ENCODE peak calls at places on chromosomes 2 and 18, in ten cellular contexts. One of them, this sample, is unnamed.

GRCh38 chr2:54042341-54042740 is 71.5 kb upstream of the PSME4 start:
- DNase-seq in HS-5: no peak
- DNase-seq in cardiac fibroblast: no peak
- DNase-seq in Daoy: no peak
- DNase-seq in adrenal gland: no peak
- DNase-seq in DMS 273 treated with DMSO at 0.1 percent for 48 hours: no peak
- DNase-seq in EL: no peak
- DNase-seq in NCI-H510A: no peak
- DNase-seq in GM12891: no peak
- DNase-seq in stimulated activated CD8-positive, alpha-beta memory T cell treated with anti-CD3 and anti-CD28 coated beads, Interleukin-15, amount 100 ng/mL, for 4 hours: no peak
- DNase-seq in this sample: no peak

GRCh38 chr18:61690418-61691138 is 202.2 kb downstream of the RNF152 start:
- DNase-seq in HS-5: no peak
- DNase-seq in cardiac fibroblast: no peak
- DNase-seq in Daoy: no peak
- DNase-seq in adrenal gland: no peak
- DNase-seq in DMS 273 treated with DMSO at 0.1 percent for 48 hours: no peak
- DNase-seq in EL: no peak
- DNase-seq in NCI-H510A: no peak
- DNase-seq in GM12891: no peak
- DNase-seq in stimulated activated CD8-positive, alpha-beta memory T cell treated with anti-CD3 and anti-CD28 coated beads, Interleukin-15, amount 100 ng/mL, for 4 hours: no peak
- DNase-seq in this sample: no peak

GRCh38 chr2:62974999-62975398 is 75.6 kb upstream of the OTX1 start:
- DNase-seq in HS-5: no peak
- DNase-seq in cardiac fibroblast: no peak
- DNase-seq in Daoy: no peak
- DNase-seq in adrenal gland: no peak
- DNase-seq in DMS 273 treated with DMSO at 0.1 percent for 48 hours: no peak
- DNase-seq in EL: no peak
- DNase-seq in NCI-H510A: no peak
- DNase-seq in GM12891: no peak
- DNase-seq in stimulated activated CD8-positive, alpha-beta memory T cell treated with anti-CD3 and anti-CD28 coated beads, Interleukin-15, amount 100 ng/mL, for 4 hours: no peak
- DNase-seq in this sample: no peak

GRCh38 chr18:48412339-48412929 is 3.3 kb upstream of the ZBTB7C start:
- DNase-seq in HS-5: no peak
- DNase-seq in cardiac fibroblast: peak
- DNase-seq in Daoy: peak
- DNase-seq in adrenal gland: peak
- DNase-seq in DMS 273 treated with DMSO at 0.1 percent for 48 hours: peak
- DNase-seq in EL: peak
- DNase-seq in NCI-H510A: peak
- DNase-seq in GM12891: no peak
- DNase-seq in stimulated activated CD8-positive, alpha-beta memory T cell treated with anti-CD3 and anti-CD28 coated beads, Interleukin-15, amount 100 ng/mL, for 4 hours: no peak
- DNase-seq in this sample: no peak

GRCh38 chr2:8169443-8169842 is 512.4 kb upstream of the ID2 start:
- DNase-seq in HS-5: peak
- DNase-seq in cardiac fibroblast: peak
- DNase-seq in Daoy: no peak
- DNase-seq in adrenal gland: no peak
- DNase-seq in DMS 273 treated with DMSO at 0.1 percent for 48 hours: no peak
- DNase-seq in EL: peak
- DNase-seq in NCI-H510A: no peak
- DNase-seq in GM12891: no peak
- DNase-seq in stimulated activated CD8-positive, alpha-beta memory T cell treated with anti-CD3 and anti-CD28 coated beads, Interleukin-15, amount 100 ng/mL, for 4 hours: no peak
- DNase-seq in this sample: peak

GRCh38 chr18:74040459-74041332 is 106.9 kb downstream of the FBXO15 start:
- DNase-seq in HS-5: no peak
- DNase-seq in cardiac fibroblast: peak
- DNase-seq in Daoy: peak
- DNase-seq in adrenal gland: peak
- DNase-seq in DMS 273 treated with DMSO at 0.1 percent for 48 hours: no peak
- DNase-seq in EL: peak
- DNase-seq in NCI-H510A: no peak
- DNase-seq in GM12891: peak
- DNase-seq in stimulated activated CD8-positive, alpha-beta memory T cell treated with anti-CD3 and anti-CD28 coated beads, Interleukin-15, amount 100 ng/mL, for 4 hours: no peak
- DNase-seq in this sample: peak

GRCh38 chr2:134946073-134946472 is 27.5 kb downstream of the CCNT2 start:
- DNase-seq in HS-5: no peak
- DNase-seq in cardiac fibroblast: no peak
- DNase-seq in Daoy: no peak
- DNase-seq in adrenal gland: no peak
- DNase-seq in DMS 273 treated with DMSO at 0.1 percent for 48 hours: no peak
- DNase-seq in EL: no peak
- DNase-seq in NCI-H510A: no peak
- DNase-seq in GM12891: no peak
- DNase-seq in stimulated activated CD8-positive, alpha-beta memory T cell treated with anti-CD3 and anti-CD28 coated beads, Interleukin-15, amount 100 ng/mL, for 4 hours: no peak
- DNase-seq in this sample: no peak

GRCh38 chr18:8654482-8655451 is 45.5 kb downstream of the RAB12 start:
- DNase-seq in HS-5: no peak
- DNase-seq in cardiac fibroblast: peak
- DNase-seq in Daoy: no peak
- DNase-seq in adrenal gland: no peak
- DNase-seq in DMS 273 treated with DMSO at 0.1 percent for 48 hours: peak
- DNase-seq in EL: peak
- DNase-seq in NCI-H510A: no peak
- DNase-seq in GM12891: no peak
- DNase-seq in stimulated activated CD8-positive, alpha-beta memory T cell treated with anti-CD3 and anti-CD28 coated beads, Interleukin-15, amount 100 ng/mL, for 4 hours: no peak
- DNase-seq in this sample: peak

GRCh38 chr18:73136134-73136533 is 268.3 kb upstream of the NETO1 start:
- DNase-seq in HS-5: no peak
- DNase-seq in cardiac fibroblast: no peak
- DNase-seq in Daoy: no peak
- DNase-seq in adrenal gland: no peak
- DNase-seq in DMS 273 treated with DMSO at 0.1 percent for 48 hours: no peak
- DNase-seq in EL: no peak
- DNase-seq in NCI-H510A: no peak
- DNase-seq in GM12891: no peak
- DNase-seq in stimulated activated CD8-positive, alpha-beta memory T cell treated with anti-CD3 and anti-CD28 coated beads, Interleukin-15, amount 100 ng/mL, for 4 hours: no peak
- DNase-seq in this sample: no peak

GRCh38 chr18:3424280-3424890 is 25.6 kb upstream of the TGIF1 start:
- DNase-seq in HS-5: no peak
- DNase-seq in cardiac fibroblast: no peak
- DNase-seq in Daoy: no peak
- DNase-seq in adrenal gland: no peak
- DNase-seq in DMS 273 treated with DMSO at 0.1 percent for 48 hours: no peak
- DNase-seq in EL: no peak
- DNase-seq in NCI-H510A: no peak
- DNase-seq in GM12891: no peak
- DNase-seq in stimulated activated CD8-positive, alpha-beta memory T cell treated with anti-CD3 and anti-CD28 coated beads, Interleukin-15, amount 100 ng/mL, for 4 hours: no peak
- DNase-seq in this sample: no peak

GRCh38 chr2:20370191-20370590 is 19.5 kb upstream of the PUM2 start:
- DNase-seq in HS-5: no peak
- DNase-seq in cardiac fibroblast: no peak
- DNase-seq in Daoy: no peak
- DNase-seq in adrenal gland: peak
- DNase-seq in DMS 273 treated with DMSO at 0.1 percent for 48 hours: no peak
- DNase-seq in EL: no peak
- DNase-seq in NCI-H510A: no peak
- DNase-seq in GM12891: no peak
- DNase-seq in stimulated activated CD8-positive, alpha-beta memory T cell treated with anti-CD3 and anti-CD28 coated beads, Interleukin-15, amount 100 ng/mL, for 4 hours: no peak
- DNase-seq in this sample: no peak

GRCh38 chr2:108224022-108224421 is 15.7 kb upstream of the SULT1C3 start:
- DNase-seq in HS-5: no peak
- DNase-seq in cardiac fibroblast: no peak
- DNase-seq in Daoy: no peak
- DNase-seq in adrenal gland: no peak
- DNase-seq in DMS 273 treated with DMSO at 0.1 percent for 48 hours: no peak
- DNase-seq in EL: no peak
- DNase-seq in NCI-H510A: no peak
- DNase-seq in GM12891: no peak
- DNase-seq in stimulated activated CD8-positive, alpha-beta memory T cell treated with anti-CD3 and anti-CD28 coated beads, Interleukin-15, amount 100 ng/mL, for 4 hours: no peak
- DNase-seq in this sample: no peak

GRCh38 chr18:3044931-3045698 is 32.2 kb upstream of the LPIN2 start:
- DNase-seq in HS-5: no peak
- DNase-seq in cardiac fibroblast: no peak
- DNase-seq in Daoy: no peak
- DNase-seq in adrenal gland: no peak
- DNase-seq in DMS 273 treated with DMSO at 0.1 percent for 48 hours: peak
- DNase-seq in EL: no peak
- DNase-seq in NCI-H510A: no peak
- DNase-seq in GM12891: no peak
- DNase-seq in stimulated activated CD8-positive, alpha-beta memory T cell treated with anti-CD3 and anti-CD28 coated beads, Interleukin-15, amount 100 ng/mL, for 4 hours: no peak
- DNase-seq in this sample: no peak

GRCh38 chr2:161044095-161044874 is 115.9 kb upstream of the TANK start:
- DNase-seq in HS-5: no peak
- DNase-seq in cardiac fibroblast: peak
- DNase-seq in Daoy: no peak
- DNase-seq in adrenal gland: peak
- DNase-seq in DMS 273 treated with DMSO at 0.1 percent for 48 hours: no peak
- DNase-seq in EL: no peak
- DNase-seq in NCI-H510A: no peak
- DNase-seq in GM12891: no peak
- DNase-seq in stimulated activated CD8-positive, alpha-beta memory T cell treated with anti-CD3 and anti-CD28 coated beads, Interleukin-15, amount 100 ng/mL, for 4 hours: no peak
- DNase-seq in this sample: no peak

GRCh38 chr18:22822024-22822423 is 111.1 kb upstream of the RBBP8 start:
- DNase-seq in HS-5: peak
- DNase-seq in cardiac fibroblast: peak
- DNase-seq in Daoy: peak
- DNase-seq in adrenal gland: no peak
- DNase-seq in DMS 273 treated with DMSO at 0.1 percent for 48 hours: no peak
- DNase-seq in EL: peak
- DNase-seq in NCI-H510A: no peak
- DNase-seq in GM12891: no peak
- DNase-seq in stimulated activated CD8-positive, alpha-beta memory T cell treated with anti-CD3 and anti-CD28 coated beads, Interleukin-15, amount 100 ng/mL, for 4 hours: no peak
- DNase-seq in this sample: no peak

This sample was measured in HFF-Myc.